ENCODE peak calls at places on chromosomes 13 and 19, in nine cellular contexts. I, H, B, X, Y, A, T, N and P are unnamed samples.

GRCh38 chr13:107518292-107518691 is 697.0 kb downstream of the LIG4 start:
- DNase-seq in I (no peak), H (peak; percentile 15), B (no peak), X (no peak), Y (no peak), A (no peak), T (peak; percentile 10), N (no peak), P (no peak)

GRCh38 chr19:49073514-49074378 is 1.2 kb upstream of the KCNA7 start:
- DNase-seq in I (no peak), H (no peak), B (no peak), X (peak; percentile 80), Y (no peak), A (no peak), T (no peak), N (no peak), P (no peak)

GRCh38 chr19:38733493-38734175 is 10.6 kb downstream of the CAPN12 start:
- DNase-seq in I (no peak), H (no peak), B (peak; percentile 51), X (no peak), Y (no peak), A (no peak), T (peak; percentile 18), N (no peak), P (no peak)

GRCh38 chr13:38463047-38463446 is 113.4 kb downstream of the UFM1 start:
- DNase-seq in I (no peak), H (no peak), B (no peak), X (no peak), Y (no peak), A (no peak), T (no peak), N (no peak), P (no peak)

GRCh38 chr13:110149036-110149435 is 157.9 kb downstream of the COL4A1 start:
- DNase-seq in I (no peak), H (no peak), B (peak; percentile 6), X (no peak), Y (no peak), A (no peak), T (no peak), N (no peak), P (no peak)

GRCh38 chr13:29918845-29919244 is 68.4 kb upstream of the UBL3 start:
- DNase-seq in I (no peak), H (no peak), B (peak; percentile 65), X (no peak), Y (no peak), A (no peak), T (peak; percentile 85), N (no peak), P (peak; percentile 60)

GRCh38 chr19:45780146-45780447 is 2.2 kb downstream of the DMPK start:
- DNase-seq in I (no peak), H (no peak), B (no peak), X (peak; percentile 65), Y (no peak), A (no peak), T (no peak), N (no peak), P (no peak)

GRCh38 chr19:46603195-46603637 is 2.1 kb downstream of the CALM3 start:
- DNase-seq in I (no peak), H (peak; percentile 35), B (peak; percentile 75), X (peak; percentile 61), Y (no peak), A (peak; percentile 20), T (no peak), N (no peak), P (no peak)

GRCh38 chr13:27721681-27722080 is 70.6 kb upstream of the GSX1 start:
- DNase-seq in I (no peak), H (no peak), B (no peak), X (no peak), Y (no peak), A (no peak), T (no peak), N (no peak), P (no peak)

GRCh38 chr13:30569901-30570576 is 47.7 kb upstream of the USPL1 start:
- DNase-seq in I (peak; percentile 8), H (no peak), B (no peak), X (peak; percentile 66), Y (no peak), A (no peak), T (peak; percentile 91), N (peak; percentile 91), P (peak; percentile 90)

GRCh38 chr13:97120976-97121375 is 101.2 kb upstream of the MBNL2 start:
- DNase-seq in I (no peak), H (no peak), B (no peak), X (no peak), Y (no peak), A (no peak), T (no peak), N (no peak), P (no peak)
- TF ChIP-seq CTCF in I (no peak), H (no peak), B (no peak), X (no peak), Y (no peak), A (no peak), T (no peak), N (no peak), P (no peak)

DNA sequence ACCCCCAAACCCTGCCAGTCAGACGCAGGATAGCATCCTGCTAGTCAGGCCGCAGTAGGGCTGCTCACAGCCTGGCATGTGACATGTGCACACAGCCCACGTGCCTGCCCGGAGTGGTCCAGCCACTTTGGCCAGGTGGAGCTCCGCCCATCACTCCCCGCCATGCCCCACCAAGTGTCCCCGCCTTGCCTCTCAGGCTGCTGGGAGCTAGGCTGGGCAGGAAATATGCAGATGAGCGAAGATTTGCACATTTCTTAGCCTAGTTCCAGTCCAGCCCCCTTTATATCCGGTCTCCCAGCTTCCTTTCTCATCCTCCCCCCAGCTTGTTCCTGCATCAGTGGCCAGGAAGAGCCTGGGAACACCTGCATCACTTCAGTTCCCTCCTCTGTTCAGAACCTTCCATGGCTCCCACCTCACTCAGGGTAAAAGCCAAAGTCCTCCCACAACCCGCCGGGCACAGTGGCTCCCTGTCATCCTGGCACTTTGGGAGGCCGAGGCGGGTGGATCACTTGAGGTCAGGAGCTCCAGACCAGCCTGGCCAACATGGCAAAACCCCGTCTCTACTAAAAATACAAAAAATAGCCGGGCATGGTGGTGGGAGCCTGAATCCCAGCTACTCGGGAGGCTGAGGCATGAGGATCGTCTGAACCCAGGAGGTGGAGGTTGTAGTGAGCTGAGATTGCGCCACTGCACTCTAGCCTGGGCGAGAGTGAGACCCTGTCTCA is 2.3 kb upstream of the DOCK6 start:
- DNase-seq in I (peak; percentile 76), H (no peak), B (no peak), X (peak; percentile 78), Y (peak; percentile 70), A (peak; percentile 81), T (no peak), N (no peak), P (no peak)
- H3K4me3 ChIP-seq in I (no peak overlapping the region), H (no peak overlapping the region), B (no peak overlapping the region), X (no peak overlapping the region), Y (no peak overlapping the region), A (no peak overlapping the region), T (no peak overlapping the region), N (no peak overlapping the region), P (no peak overlapping the region)

GRCh38 chr19:5321851-5322681 is 18.5 kb downstream of the PTPRS start:
- DNase-seq in I (no peak), H (no peak), B (no peak), X (peak; percentile 58), Y (no peak), A (no peak), T (no peak), N (no peak), P (no peak)
- TF ChIP-seq CTCF in I (no peak), H (no peak), B (no peak), X (no peak), Y (no peak), A (no peak), T (no peak), N (no peak), P (no peak)

GRCh38 chr13:26401578-26402021 is 147.7 kb downstream of the CDK8 start:
- DNase-seq in I (no peak), H (peak; percentile 23), B (no peak), X (no peak), Y (no peak), A (no peak), T (no peak), N (no peak), P (no peak)
- H3K4me3 ChIP-seq in I (no peak overlapping the region), H (no peak overlapping the region), B (no peak overlapping the region), X (no peak overlapping the region), Y (no peak overlapping the region), A (no peak overlapping the region), T (no peak overlapping the region), N (no peak overlapping the region), P (no peak overlapping the region)

GRCh38 chr13:21668665-21669599 is 1.9 kb upstream of the FGF9 start:
- DNase-seq in I (no peak), H (peak; percentile 66), B (no peak), X (peak; percentile 77), Y (peak; percentile 64), A (no peak), T (peak; percentile 32), N (no peak), P (no peak)

GRCh38 chr13:21672811-21673591 is 2.1 kb downstream of the FGF9 start:
- DNase-seq in I (no peak), H (no peak), B (no peak), X (no peak), Y (no peak), A (no peak), T (no peak), N (no peak), P (no peak)

GRCh38 chr13:21671793-21672680 is 1.2 kb downstream of the FGF9 start:
- DNase-seq in I (no peak), H (peak; percentile 9), B (no peak), X (peak; percentile 49), Y (no peak), A (no peak), T (no peak), N (no peak), P (no peak)

GRCh38 chr13:21670883-21671792 is at the start of gene FGF9:
- DNase-seq in I (peak; percentile 46), H (peak; percentile 81), B (peak; percentile 83), X (peak; percentile 92), Y (peak; percentile 65), A (peak; percentile 81), T (peak; percentile 79), N (no peak), P (no peak)

GRCh38 chr13:21670006-21670882 is 629 bp upstream of the FGF9 start:
- DNase-seq in I (peak; percentile 35), H (peak; percentile 70), B (peak; percentile 49), X (peak; percentile 83), Y (peak; percentile 71), A (peak; percentile 63), T (peak; percentile 51), N (no peak), P (no peak)
- TF ChIP-seq CTCF in I (peak; percentile 23), H (peak; percentile 20), B (no peak), X (no peak), Y (peak; percentile 12), A (peak; percentile 14), T (peak; percentile 6), N (peak; percentile 24), P (peak; percentile 46)